ENCODE peak calls at places on chromosome 20, in seven cellular contexts. D is mucosa of descending colon, T is lower lobe of right lung, A is cardiac muscle cell, C is astrocyte of the spinal cord, F is tibial artery, O is choroid plexus epithelial cell. M is an unnamed sample.

GRCh38 chr20:13984211-13984610 is 6.2 kb downstream of the SEL1L2 start:
- DNase-seq in A (no peak), O (no peak), C (no peak), T (no peak), F (no peak), D (no peak), M (no peak)

GRCh38 chr20:61135966-61136365 is 116.1 kb upstream of the CDH4 start:
- DNase-seq in O (no peak), F (no peak), T (no peak), C (no peak), A (no peak), D (no peak), M (no peak)

GRCh38 chr20:53853451-53853713 is 217.0 kb downstream of the BCAS1 start:
- DNase-seq in D (no peak), T (no peak), A (no peak), F (no peak), C (no peak), O (no peak), M (no peak)

GRCh38 chr20:10987651-10988383 is 314.0 kb upstream of the JAG1 start:
- DNase-seq in D (no peak), F (no peak), A (no peak), C (peak), T (no peak), O (peak), M (no peak)

GRCh38 chr20:61759286-61760065 is 306.2 kb downstream of the TAF4 start:
- DNase-seq in C (no peak), F (peak), A (no peak), T (peak), O (no peak), D (no peak), M (no peak)

GRCh38 chr20:57919059-57919458 is 209.2 kb upstream of the PMEPA1 start:
- DNase-seq in T (no peak), A (no peak), D (peak), F (no peak), O (no peak), C (no peak), M (no peak)

GRCh38 chr20:731891-732560 is 36.3 kb downstream of the SLC52A3 start:
- DNase-seq in O (no peak), T (no peak), F (no peak), D (no peak), A (no peak), C (no peak), M (no peak)

GRCh38 chr20:15146948-15147347 is 809.5 kb upstream of the FLRT3 start:
- DNase-seq in C (no peak), T (no peak), O (no peak), F (no peak), D (no peak), A (no peak), M (no peak)

GRCh38 chr20:32743237-32744112 is at the start of gene COMMD7:
- DNase-seq in O (peak), A (peak), T (peak), C (peak), D (peak), F (peak), M (peak)

GRCh38 chr20:54464003-54464402 is 11.4 kb upstream of the DOK5 start:
- DNase-seq in F (no peak), O (no peak), T (no peak), D (no peak), C (no peak), A (no peak), M (no peak)

GRCh38 chr20:55099251-55099650 is 623.9 kb downstream of the DOK5 start:
- DNase-seq in A (no peak), D (no peak), C (no peak), F (no peak), T (no peak), O (no peak), M (no peak)

GRCh38 chr20:19560876-19561480 is 197.1 kb upstream of the RIN2 start:
- DNase-seq in D (no peak), T (no peak), C (no peak), F (no peak), A (no peak), O (peak), M (no peak)

GRCh38 chr20:1911536-1911935 is 16.3 kb downstream of the SIRPA start:
- DNase-seq in O (no peak), C (no peak), D (no peak), T (no peak), F (no peak), A (no peak), M (no peak)

GRCh38 chr20:62993856-62994494 is 12.8 kb downstream of the BHLHE23 start:
- DNase-seq in D (no peak), O (no peak), T (no peak), A (no peak), C (no peak), F (no peak), M (no peak)

GRCh38 chr20:58293453-58293852 is 16.1 kb upstream of the RAB22A start:
- DNase-seq in F (no peak), T (no peak), O (no peak), A (no peak), D (no peak), C (no peak), M (no peak)

GRCh38 chr20:57326667-57327455 is 2.7 kb upstream of the SPO11 start:
- DNase-seq in F (no peak), A (no peak), O (no peak), T (no peak), D (peak), C (no peak), M (no peak)

GRCh38 chr20:47217482-47218446 is 138.7 kb downstream of the ZMYND8 start:
- DNase-seq in D (no peak), F (no peak), O (no peak), T (no peak), C (no peak), A (no peak), M (no peak)

GRCh38 chr20:47215653-47216397 is 140.7 kb downstream of the ZMYND8 start:
- DNase-seq in F (no peak), A (no peak), T (no peak), C (no peak), D (no peak), O (no peak), M (no peak)

GRCh38 chr20:47213960-47214359 is 142.5 kb downstream of the ZMYND8 start:
- DNase-seq in D (no peak), T (no peak), C (no peak), O (no peak), F (no peak), A (no peak), M (no peak)

GRCh38 chr20:47220161-47220582 is 136.3 kb downstream of the ZMYND8 start:
- DNase-seq in T (no peak), F (no peak), A (peak), D (peak), C (no peak), O (peak), M (no peak)

GRCh38 chr20:47216819-47217410 is 139.6 kb downstream of the ZMYND8 start:
- DNase-seq in C (no peak), T (no peak), O (no peak), F (no peak), D (no peak), A (no peak), M (no peak)
- H3K4me3 ChIP-seq in C (no peak), T (no peak), O (no peak), F (no peak), D (no peak), A (no peak), M (no peak)

GRCh38 chr20:45406260-45407066 is 1.6 kb upstream of the DBNDD2 start:
- DNase-seq in D (peak), A (peak), F (peak), O (no peak), T (peak), C (peak), M (no peak)
- TF ChIP-seq CTCF in D (no peak), A (no peak), F (no peak), O (no peak), T (no peak), C (no peak), M (no peak)

DNA sequence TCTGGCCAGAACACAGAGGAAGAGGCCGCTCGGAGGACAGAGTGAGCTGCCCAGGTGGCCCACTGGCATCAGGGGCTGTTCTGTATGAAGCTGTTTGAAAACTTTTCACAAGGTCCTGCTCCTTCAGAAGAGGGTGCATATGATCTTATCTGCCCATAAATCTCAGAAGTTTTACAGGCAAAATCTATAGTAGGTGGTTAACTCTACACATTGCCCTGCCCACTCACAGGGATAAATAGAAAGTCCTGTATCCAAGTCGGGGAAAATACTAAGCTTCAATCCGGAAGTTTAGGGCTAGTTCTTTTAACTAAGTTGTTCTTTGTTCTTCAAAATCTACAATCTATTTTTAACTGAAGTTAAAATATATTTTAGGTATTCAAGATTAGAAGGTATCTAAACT is 233.7 kb downstream of the FOXA2 start:
- DNase-seq in O (no peak), C (no peak), F (no peak), T (no peak), A (no peak), D (no peak), M (no peak)
- H3K4me3 ChIP-seq in O (no peak), C (no peak), F (no peak), T (no peak), A (no peak), D (no peak), M (no peak)

GRCh38 chr20:44431502-44432234 is 44.0 kb upstream of the TTPAL start:
- DNase-seq in A (peak), F (no peak), D (no peak), T (no peak), C (no peak), O (no peak), M (no peak)
- TF ChIP-seq CTCF in A (no peak), F (no peak), D (no peak), T (no peak), C (no peak), O (peak), M (peak)